ENCODE peak calls at places on chromosomes 4 and X, in seven cellular contexts. One of them, this sample, is unnamed.

GRCh38 chr4:182478475-182478874 is 235.3 kb downstream of the TENM3 start:
- DNase-seq in Calu3: no peak
- DNase-seq in HCT116: peak; percentile 16
- DNase-seq in activated CD8-positive, alpha-beta T cell treated with anti-CD3 and anti-CD28 coated beads for 36 hours: no peak
- DNase-seq in CD4-positive, alpha-beta T cell: no peak
- DNase-seq in epithelial cell of esophagus: peak; percentile 45
- DNase-seq in astrocyte: no peak
- DNase-seq in this sample: peak; percentile 74

GRCh38 chrX:15815779-15816452 is 25.6 kb downstream of the ZRSR2 start:
- DNase-seq in epithelial cell of esophagus: peak; percentile 25
- DNase-seq in HCT116: peak; percentile 3
- DNase-seq in activated CD8-positive, alpha-beta T cell treated with anti-CD3 and anti-CD28 coated beads for 36 hours: peak; percentile 45
- DNase-seq in CD4-positive, alpha-beta T cell: no peak
- DNase-seq in astrocyte: no peak
- DNase-seq in Calu3: peak; percentile 31
- DNase-seq in this sample: no peak

GRCh38 chr4:156954598-156954997 is 17.0 kb downstream of the PDGFC start:
- DNase-seq in activated CD8-positive, alpha-beta T cell treated with anti-CD3 and anti-CD28 coated beads for 36 hours: no peak
- DNase-seq in astrocyte: no peak
- DNase-seq in CD4-positive, alpha-beta T cell: no peak
- DNase-seq in HCT116: no peak
- DNase-seq in epithelial cell of esophagus: no peak
- DNase-seq in Calu3: no peak
- DNase-seq in this sample: no peak

GRCh38 chrX:8724176-8724757 is 7.7 kb downstream of the ANOS1 start:
- DNase-seq in CD4-positive, alpha-beta T cell: no peak
- DNase-seq in Calu3: no peak
- DNase-seq in epithelial cell of esophagus: no peak
- DNase-seq in activated CD8-positive, alpha-beta T cell treated with anti-CD3 and anti-CD28 coated beads for 36 hours: no peak
- DNase-seq in astrocyte: no peak
- DNase-seq in HCT116: no peak
- DNase-seq in this sample: no peak

GRCh38 chrX:19513383-19513782 is 1.9 kb downstream of the MAP3K15 start:
- DNase-seq in astrocyte: no peak
- DNase-seq in Calu3: no peak
- DNase-seq in activated CD8-positive, alpha-beta T cell treated with anti-CD3 and anti-CD28 coated beads for 36 hours: peak; percentile 5
- DNase-seq in HCT116: no peak
- DNase-seq in CD4-positive, alpha-beta T cell: no peak
- DNase-seq in epithelial cell of esophagus: peak; percentile 16
- DNase-seq in this sample: no peak

GRCh38 chr4:2423695-2424094 is 4.9 kb downstream of the CFAP99 start:
- DNase-seq in HCT116: no peak
- DNase-seq in activated CD8-positive, alpha-beta T cell treated with anti-CD3 and anti-CD28 coated beads for 36 hours: no peak
- DNase-seq in astrocyte: no peak
- DNase-seq in Calu3: no peak
- DNase-seq in CD4-positive, alpha-beta T cell: no peak
- DNase-seq in epithelial cell of esophagus: no peak
- DNase-seq in this sample: no peak

GRCh38 chr4:48546336-48546735 is 56.3 kb downstream of the ZAR1 start:
- DNase-seq in astrocyte: peak; percentile 18
- DNase-seq in Calu3: peak; percentile 20
- DNase-seq in CD4-positive, alpha-beta T cell: peak; percentile 2
- DNase-seq in epithelial cell of esophagus: peak; percentile 24
- DNase-seq in HCT116: peak; percentile 12
- DNase-seq in activated CD8-positive, alpha-beta T cell treated with anti-CD3 and anti-CD28 coated beads for 36 hours: peak; percentile 55
- DNase-seq in this sample: peak; percentile 41

GRCh38 chr4:32140636-32141035 is 1420.5 kb downstream of the PCDH7 start:
- DNase-seq in HCT116: no peak
- DNase-seq in epithelial cell of esophagus: peak; percentile 98
- DNase-seq in activated CD8-positive, alpha-beta T cell treated with anti-CD3 and anti-CD28 coated beads for 36 hours: no peak
- DNase-seq in astrocyte: peak; percentile 96
- DNase-seq in Calu3: no peak
- DNase-seq in CD4-positive, alpha-beta T cell: no peak
- DNase-seq in this sample: no peak

GRCh38 chr4:138235419-138235952 is 6.7 kb downstream of the SLC7A11 start:
- DNase-seq in astrocyte: peak; percentile 92
- DNase-seq in HCT116: peak; percentile 15
- DNase-seq in Calu3: no peak
- DNase-seq in epithelial cell of esophagus: peak; percentile 65
- DNase-seq in activated CD8-positive, alpha-beta T cell treated with anti-CD3 and anti-CD28 coated beads for 36 hours: no peak
- DNase-seq in CD4-positive, alpha-beta T cell: no peak
- DNase-seq in this sample: peak; percentile 97

GRCh38 chrX:153649915-153650782 is 3.1 kb downstream of the DUSP9 start:
- DNase-seq in Calu3: no peak
- DNase-seq in activated CD8-positive, alpha-beta T cell treated with anti-CD3 and anti-CD28 coated beads for 36 hours: no peak
- DNase-seq in astrocyte: no peak
- DNase-seq in epithelial cell of esophagus: no peak
- DNase-seq in HCT116: no peak
- DNase-seq in CD4-positive, alpha-beta T cell: no peak
- DNase-seq in this sample: no peak

GRCh38 chrX:153648358-153649177 is 1.6 kb downstream of the DUSP9 start:
- DNase-seq in Calu3: no peak
- DNase-seq in epithelial cell of esophagus: no peak
- DNase-seq in CD4-positive, alpha-beta T cell: no peak
- DNase-seq in activated CD8-positive, alpha-beta T cell treated with anti-CD3 and anti-CD28 coated beads for 36 hours: no peak
- DNase-seq in astrocyte: no peak
- DNase-seq in HCT116: no peak
- DNase-seq in this sample: no peak

GRCh38 chrX:153647461-153648357 is 706 bp downstream of the DUSP9 start:
- DNase-seq in epithelial cell of esophagus: no peak
- DNase-seq in CD4-positive, alpha-beta T cell: no peak
- DNase-seq in activated CD8-positive, alpha-beta T cell treated with anti-CD3 and anti-CD28 coated beads for 36 hours: no peak
- DNase-seq in astrocyte: no peak
- DNase-seq in HCT116: no peak
- DNase-seq in Calu3: no peak
- DNase-seq in this sample: no peak

GRCh38 chrX:153650959-153651358 is 4.0 kb downstream of the DUSP9 start:
- DNase-seq in astrocyte: no peak
- DNase-seq in HCT116: no peak
- DNase-seq in activated CD8-positive, alpha-beta T cell treated with anti-CD3 and anti-CD28 coated beads for 36 hours: no peak
- DNase-seq in epithelial cell of esophagus: no peak
- DNase-seq in CD4-positive, alpha-beta T cell: no peak
- DNase-seq in Calu3: no peak
- DNase-seq in this sample: no peak

GRCh38 chrX:153649178-153649914 is 2.3 kb downstream of the DUSP9 start:
- DNase-seq in Calu3: peak; percentile 36
- DNase-seq in astrocyte: no peak
- DNase-seq in epithelial cell of esophagus: peak; percentile 30
- DNase-seq in HCT116: no peak
- DNase-seq in activated CD8-positive, alpha-beta T cell treated with anti-CD3 and anti-CD28 coated beads for 36 hours: peak; percentile 55
- DNase-seq in CD4-positive, alpha-beta T cell: no peak
- DNase-seq in this sample: no peak
- TF ChIP-seq CTCF in Calu3: peak; percentile 47
- TF ChIP-seq CTCF in astrocyte: no peak
- TF ChIP-seq CTCF in epithelial cell of esophagus: peak; percentile 7
- TF ChIP-seq CTCF in HCT116: peak; percentile 44
- TF ChIP-seq CTCF in activated CD8-positive, alpha-beta T cell treated with anti-CD3 and anti-CD28 coated beads for 36 hours: peak; percentile 57
- TF ChIP-seq CTCF in CD4-positive, alpha-beta T cell: peak; percentile 44
- TF ChIP-seq CTCF in this sample: peak; percentile 56

DNA sequence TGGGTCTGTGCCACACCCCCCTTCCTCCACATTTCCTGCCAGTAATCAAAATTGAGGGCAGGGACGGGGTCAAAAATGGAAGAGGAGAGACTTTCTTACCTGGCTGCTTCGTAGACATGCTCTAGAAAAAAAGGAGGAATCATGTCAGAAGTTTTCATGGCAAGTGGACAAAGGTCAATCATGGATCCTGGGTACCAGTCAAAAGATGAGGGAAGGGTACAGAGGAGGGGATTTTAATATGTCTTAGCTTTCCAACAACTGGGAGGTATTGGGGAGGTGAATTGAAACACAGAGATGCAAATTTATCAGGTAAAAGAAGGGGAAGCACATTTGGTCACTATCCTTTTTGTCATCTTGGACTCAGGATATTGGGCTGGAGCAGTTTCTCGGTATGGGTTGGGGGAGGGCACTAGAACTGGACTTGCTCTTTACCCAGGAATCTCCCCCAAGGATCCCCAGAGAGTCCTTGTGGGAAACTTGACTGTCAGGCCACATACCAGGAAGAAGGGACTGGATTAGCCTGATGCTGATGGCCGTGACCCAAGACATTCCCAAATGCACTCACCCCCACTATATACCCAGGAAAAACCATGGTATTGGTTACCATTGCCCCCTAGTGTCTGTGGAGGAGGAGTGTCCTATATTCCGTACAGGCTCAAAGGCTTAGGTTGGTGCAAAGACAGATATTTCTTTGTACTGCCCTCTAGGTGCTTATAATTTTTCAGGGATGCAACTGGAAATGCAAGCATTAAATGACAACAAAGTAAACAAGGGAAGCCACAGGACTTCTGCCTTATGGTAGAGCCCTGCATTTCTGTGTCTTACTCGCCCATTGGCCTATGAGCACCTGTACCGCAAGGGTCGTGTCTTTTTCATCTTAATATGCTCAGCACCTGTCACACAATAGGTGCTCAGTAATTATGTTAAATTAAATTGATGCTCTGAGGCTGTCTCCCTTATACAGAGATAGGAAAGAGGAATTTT is 16.8 kb downstream of the VSIG4 start:
- DNase-seq in activated CD8-positive, alpha-beta T cell treated with anti-CD3 and anti-CD28 coated beads for 36 hours: no peak
- DNase-seq in Calu3: no peak
- DNase-seq in astrocyte: no peak
- DNase-seq in epithelial cell of esophagus: no peak
- DNase-seq in HCT116: no peak
- DNase-seq in CD4-positive, alpha-beta T cell: no peak
- DNase-seq in this sample: no peak
- TF ChIP-seq CTCF in activated CD8-positive, alpha-beta T cell treated with anti-CD3 and anti-CD28 coated beads for 36 hours: peak; percentile 19
- TF ChIP-seq CTCF in Calu3: no peak
- TF ChIP-seq CTCF in astrocyte: no peak
- TF ChIP-seq CTCF in epithelial cell of esophagus: no peak
- TF ChIP-seq CTCF in HCT116: no peak
- TF ChIP-seq CTCF in CD4-positive, alpha-beta T cell: no peak
- TF ChIP-seq CTCF in this sample: peak; percentile 25

GRCh38 chrX:11944486-11944885 is 186.4 kb downstream of the MSL3 start:
- DNase-seq in activated CD8-positive, alpha-beta T cell treated with anti-CD3 and anti-CD28 coated beads for 36 hours: peak; percentile 13
- DNase-seq in astrocyte: peak; percentile 39
- DNase-seq in CD4-positive, alpha-beta T cell: no peak
- DNase-seq in HCT116: no peak
- DNase-seq in Calu3: peak; percentile 66
- DNase-seq in epithelial cell of esophagus: peak; percentile 38
- DNase-seq in this sample: peak; percentile 52
- TF ChIP-seq CTCF in activated CD8-positive, alpha-beta T cell treated with anti-CD3 and anti-CD28 coated beads for 36 hours: no peak
- TF ChIP-seq CTCF in astrocyte: peak; percentile 50
- TF ChIP-seq CTCF in CD4-positive, alpha-beta T cell: no peak
- TF ChIP-seq CTCF in HCT116: no peak
- TF ChIP-seq CTCF in Calu3: peak; percentile 58
- TF ChIP-seq CTCF in epithelial cell of esophagus: peak; percentile 36
- TF ChIP-seq CTCF in this sample: peak; percentile 75

GRCh38 chr4:173261052-173261451 is 73.1 kb downstream of the HMGB2 start:
- DNase-seq in activated CD8-positive, alpha-beta T cell treated with anti-CD3 and anti-CD28 coated beads for 36 hours: no peak
- DNase-seq in epithelial cell of esophagus: no peak
- DNase-seq in Calu3: no peak
- DNase-seq in astrocyte: no peak
- DNase-seq in CD4-positive, alpha-beta T cell: no peak
- DNase-seq in HCT116: no peak
- DNase-seq in this sample: no peak

GRCh38 chr4:173256825-173257224 is 77.3 kb downstream of the HMGB2 start:
- DNase-seq in HCT116: no peak
- DNase-seq in Calu3: no peak
- DNase-seq in activated CD8-positive, alpha-beta T cell treated with anti-CD3 and anti-CD28 coated beads for 36 hours: no peak
- DNase-seq in CD4-positive, alpha-beta T cell: no peak
- DNase-seq in epithelial cell of esophagus: no peak
- DNase-seq in astrocyte: no peak
- DNase-seq in this sample: no peak

GRCh38 chr4:173257732-173258717 is 76.1 kb downstream of the HMGB2 start:
- DNase-seq in CD4-positive, alpha-beta T cell: peak; percentile 34
- DNase-seq in astrocyte: peak; percentile 41
- DNase-seq in HCT116: peak; percentile 63
- DNase-seq in Calu3: peak; percentile 63
- DNase-seq in activated CD8-positive, alpha-beta T cell treated with anti-CD3 and anti-CD28 coated beads for 36 hours: peak; percentile 77
- DNase-seq in epithelial cell of esophagus: peak; percentile 71
- DNase-seq in this sample: peak; percentile 36

GRCh38 chr4:173258866-173259265 is 75.3 kb downstream of the HMGB2 start:
- DNase-seq in astrocyte: no peak
- DNase-seq in epithelial cell of esophagus: no peak
- DNase-seq in HCT116: no peak
- DNase-seq in CD4-positive, alpha-beta T cell: no peak
- DNase-seq in Calu3: no peak
- DNase-seq in activated CD8-positive, alpha-beta T cell treated with anti-CD3 and anti-CD28 coated beads for 36 hours: no peak
- DNase-seq in this sample: no peak

GRCh38 chr4:173259310-173259709 is 74.8 kb downstream of the HMGB2 start:
- DNase-seq in Calu3: no peak
- DNase-seq in epithelial cell of esophagus: no peak
- DNase-seq in CD4-positive, alpha-beta T cell: no peak
- DNase-seq in astrocyte: no peak
- DNase-seq in activated CD8-positive, alpha-beta T cell treated with anti-CD3 and anti-CD28 coated beads for 36 hours: no peak
- DNase-seq in HCT116: no peak
- DNase-seq in this sample: no peak
- TF ChIP-seq CTCF in Calu3: no peak
- TF ChIP-seq CTCF in epithelial cell of esophagus: no peak
- TF ChIP-seq CTCF in CD4-positive, alpha-beta T cell: no peak
- TF ChIP-seq CTCF in astrocyte: peak; percentile 8
- TF ChIP-seq CTCF in activated CD8-positive, alpha-beta T cell treated with anti-CD3 and anti-CD28 coated beads for 36 hours: no peak
- TF ChIP-seq CTCF in HCT116: peak; percentile 16
- TF ChIP-seq CTCF in this sample: peak; percentile 63